ENCODE peak calls at places on chromosomes 6 and 20, in ten cellular contexts. B, O, N, K, E, C, J, L, H and W are unnamed samples.

GRCh38 chr20:25865715-25866656 is 169.3 kb upstream of the ZNF337 start:
- DNase-seq in B (no peak), O (no peak), N (no peak), K (no peak), E (peak), C (peak), J (peak), L (peak), H (peak), W (no peak)

GRCh38 chr6:63677282-63677681 is 41.7 kb downstream of the PHF3 start:
- DNase-seq in B (no peak), O (no peak), N (no peak), K (no peak), E (no peak), C (no peak), J (no peak), L (no peak), H (no peak), W (no peak)

GRCh38 chr6:2623348-2623747 is 127.4 kb downstream of the MYLK4 start:
- DNase-seq in B (no peak), O (no peak), N (no peak), K (no peak), E (no peak), C (no peak), J (no peak), L (no peak), H (no peak), W (no peak)

GRCh38 chr20:58550661-58551060 is 35.5 kb upstream of the APCDD1L start:
- DNase-seq in B (no peak), O (peak), N (no peak), K (no peak), E (no peak), C (no peak), J (no peak), L (no peak), H (no peak), W (peak)

GRCh38 chr6:129733290-129733689 is 23.3 kb upstream of the ARHGAP18 start:
- DNase-seq in B (no peak), O (no peak), N (no peak), K (no peak), E (no peak), C (no peak), J (no peak), L (no peak), H (no peak), W (no peak)

GRCh38 chr20:53568351-53568750 is 25.3 kb downstream of the ZNF217 start:
- DNase-seq in B (no peak), O (no peak), N (no peak), K (no peak), E (no peak), C (no peak), J (no peak), L (no peak), H (no peak), W (no peak)

GRCh38 chr6:100160913-100161312 is 166.9 kb upstream of the MCHR2 start:
- DNase-seq in B (no peak), O (no peak), N (no peak), K (no peak), E (no peak), C (peak), J (no peak), L (no peak), H (no peak), W (no peak)

GRCh38 chr6:163945813-163946212 is 531.3 kb downstream of the QKI start:
- DNase-seq in B (no peak), O (no peak), N (no peak), K (no peak), E (no peak), C (no peak), J (no peak), L (no peak), H (no peak), W (no peak)

GRCh38 chr6:135451617-135452190 is 45.8 kb downstream of the AHI1 start:
- DNase-seq in B (no peak), O (peak), N (peak), K (no peak), E (no peak), C (peak), J (no peak), L (no peak), H (no peak), W (no peak)

GRCh38 chr6:114403858-114404257 is 61.0 kb upstream of the HS3ST5 start:
- DNase-seq in B (no peak), O (no peak), N (no peak), K (no peak), E (no peak), C (no peak), J (no peak), L (no peak), H (no peak), W (no peak)

GRCh38 chr6:54647301-54647664 is 199.3 kb upstream of the FAM83B start:
- DNase-seq in B (no peak), O (no peak), N (no peak), K (no peak), E (no peak), C (no peak), J (no peak), L (no peak), H (no peak), W (no peak)

GRCh38 chr6:18307006-18307405 is 42.7 kb upstream of the DEK start:
- DNase-seq in B (no peak), O (peak), N (peak), K (no peak), E (no peak), C (no peak), J (no peak), L (no peak), H (no peak), W (peak)

GRCh38 chr6:114108119-114109002 is 137.4 kb upstream of the HDAC2 start:
- DNase-seq in B (peak), O (peak), N (peak), K (no peak), E (no peak), C (peak), J (peak), L (no peak), H (peak), W (peak)

GRCh38 chr6:169752074-169752623 is 727 bp downstream of the ERMARD start:
- DNase-seq in B (peak), O (no peak), N (no peak), K (no peak), E (no peak), C (no peak), J (no peak), L (no peak), H (no peak), W (no peak)

GRCh38 chr6:90860822-90861601 is 274.1 kb upstream of the MAP3K7 start:
- DNase-seq in B (no peak), O (no peak), N (no peak), K (no peak), E (no peak), C (no peak), J (no peak), L (no peak), H (no peak), W (no peak)

GRCh38 chr20:51199920-51200319 is 177.0 kb upstream of the KCNG1 start:
- DNase-seq in B (no peak), O (no peak), N (no peak), K (no peak), E (no peak), C (no peak), J (no peak), L (no peak), H (no peak), W (no peak)

GRCh38 chr20:36932476-36933426 is 18.8 kb downstream of the SAMHD1 start:
- DNase-seq in B (no peak), O (no peak), N (no peak), K (peak), E (no peak), C (no peak), J (no peak), L (no peak), H (no peak), W (no peak)

GRCh38 chr20:38230957-38231785 is 29.4 kb downstream of the KIAA1755 start:
- DNase-seq in B (no peak), O (no peak), N (no peak), K (no peak), E (no peak), C (no peak), J (no peak), L (no peak), H (no peak), W (no peak)

GRCh38 chr20:32762754-32763201 is 593 bp downstream of the DNMT3B start:
- DNase-seq in B (no peak), O (no peak), N (no peak), K (no peak), E (no peak), C (no peak), J (no peak), L (no peak), H (no peak), W (no peak)

GRCh38 chr20:24998631-24999445 is 6.3 kb upstream of the APMAP start:
- DNase-seq in B (no peak), O (no peak), N (no peak), K (peak), E (no peak), C (no peak), J (no peak), L (no peak), H (no peak), W (no peak)

GRCh38 chr20:45306431-45306982 is at the start of gene RBPJL:
- DNase-seq in B (no peak), O (no peak), N (no peak), K (no peak), E (peak), C (no peak), J (peak), L (no peak), H (no peak), W (no peak)

GRCh38 chr6:40545954-40546353 is 41.2 kb downstream of the LRFN2 start:
- DNase-seq in B (no peak), O (no peak), N (no peak), K (no peak), E (no peak), C (no peak), J (no peak), L (no peak), H (no peak), W (no peak)

GRCh38 chr6:36845233-36845632 is 6.0 kb upstream of the CPNE5 start:
- DNase-seq in B (no peak), O (no peak), N (no peak), K (no peak), E (no peak), C (no peak), J (no peak), L (no peak), H (no peak), W (no peak)

GRCh38 chr6:105402981-105403935 is at the start of gene PREP:
- DNase-seq in B (peak), O (peak), N (peak), K (peak), E (peak), C (peak), J (peak), L (peak), H (peak), W (peak)

GRCh38 chr20:4946585-4947378 is 54.5 kb downstream of the SLC23A2 start:
- DNase-seq in B (no peak), O (no peak), N (no peak), K (no peak), E (no peak), C (no peak), J (no peak), L (no peak), H (no peak), W (no peak)

GRCh38 chr20:45405566-45406259 is 2.4 kb upstream of the DBNDD2 start:
- DNase-seq in B (no peak), O (peak), N (no peak), K (no peak), E (no peak), C (no peak), J (no peak), L (no peak), H (peak), W (no peak)

GRCh38 chr6:128507337-128508310 is 12.8 kb downstream of the PTPRK start:
- DNase-seq in B (no peak), O (no peak), N (no peak), K (no peak), E (no peak), C (no peak), J (no peak), L (no peak), H (no peak), W (no peak)

GRCh38 chr6:56938634-56939294 is 16.1 kb upstream of the BEND6 start:
- DNase-seq in B (no peak), O (peak), N (peak), K (no peak), E (no peak), C (no peak), J (no peak), L (no peak), H (no peak), W (peak)

GRCh38 chr20:6053776-6054688 is at the start of gene LRRN4:
- DNase-seq in B (no peak), O (peak), N (peak), K (no peak), E (no peak), C (peak), J (no peak), L (no peak), H (no peak), W (no peak)

GRCh38 chr20:57647933-57648785 is 27.9 kb upstream of the ZBP1 start:
- DNase-seq in B (no peak), O (no peak), N (no peak), K (no peak), E (no peak), C (no peak), J (no peak), L (no peak), H (no peak), W (no peak)

GRCh38 chr20:37007898-37008649 is 56.6 kb upstream of the SAMHD1 start:
- DNase-seq in B (peak), O (peak), N (no peak), K (no peak), E (no peak), C (no peak), J (no peak), L (no peak), H (no peak), W (peak)

GRCh38 chr6:24827162-24827561 is 28.4 kb upstream of the ARMH2 start:
- DNase-seq in B (no peak), O (peak), N (no peak), K (no peak), E (no peak), C (peak), J (no peak), L (no peak), H (no peak), W (no peak)

GRCh38 chr6:78701407-78701806 is 165.9 kb upstream of the IRAK1BP1 start:
- DNase-seq in B (no peak), O (peak), N (peak), K (no peak), E (no peak), C (no peak), J (no peak), L (no peak), H (no peak), W (peak)

GRCh38 chr6:21507811-21508210 is 85.7 kb upstream of the SOX4 start:
- DNase-seq in B (no peak), O (no peak), N (no peak), K (no peak), E (no peak), C (no peak), J (no peak), L (no peak), H (no peak), W (no peak)

GRCh38 chr6:31620586-31621319 is at the start of gene PRRC2A:
- DNase-seq in B (peak), O (peak), N (no peak), K (peak), E (no peak), C (peak), J (no peak), L (peak), H (peak), W (no peak)

GRCh38 chr6:167095888-167096287 is 27.0 kb upstream of the CCR6 start:
- DNase-seq in B (no peak), O (no peak), N (no peak), K (no peak), E (no peak), C (no peak), J (no peak), L (no peak), H (no peak), W (no peak)